ENCODE peak calls at places on chromosomes 2 and 18, in four cellular contexts. D is HL-60, T is K562, L is GM12878. G is an unnamed sample.

GRCh38 chr2:46116616-46117015 is 180.6 kb upstream of the EPAS1 start:
- DNase-seq in D (no peak), T (no peak), L (no peak), G (no peak)

GRCh38 chr2:168178925-168179324 is 68.5 kb downstream of the STK39 start:
- DNase-seq in D (no peak), T (no peak), L (no peak), G (no peak)

GRCh38 chr2:181937473-181937872 is 45.9 kb downstream of the ITPRID2 start:
- DNase-seq in D (peak), T (no peak), L (no peak), G (no peak)

GRCh38 chr2:25426326-25426725 is 84.6 kb upstream of the DNMT3A start:
- DNase-seq in D (no peak), T (no peak), L (no peak), G (no peak)

GRCh38 chr2:170509460-170510193 is 205.5 kb upstream of the SP5 start:
- DNase-seq in D (no peak), T (no peak), L (peak), G (no peak)

GRCh38 chr2:30979822-30980245 is 158.4 kb downstream of the GALNT14 start:
- DNase-seq in D (no peak), T (no peak), L (no peak), G (no peak)

GRCh38 chr2:25453199-25453903 is 111.6 kb upstream of the DNMT3A start:
- DNase-seq in D (no peak), T (no peak), L (peak), G (peak)

GRCh38 chr2:227322530-227323190 is 2.4 kb upstream of the MFF start:
- DNase-seq in D (no peak), T (peak), L (no peak), G (no peak)

GRCh38 chr18:57780318-57781127 is 22.6 kb downstream of the ATP8B1 start:
- DNase-seq in D (no peak), T (peak), L (peak), G (no peak)

GRCh38 chr2:62054029-62054791 is 141.7 kb upstream of the B3GNT2 start:
- DNase-seq in D (no peak), T (no peak), L (no peak), G (no peak)

GRCh38 chr2:142536964-142537363 is 340.5 kb upstream of the KYNU start:
- DNase-seq in D (no peak), T (no peak), L (no peak), G (no peak)

GRCh38 chr2:102724553-102724952 is 37.3 kb upstream of the TMEM182 start:
- DNase-seq in D (no peak), T (no peak), L (no peak), G (no peak)

GRCh38 chr18:24918257-24918656 is 433.7 kb downstream of the ZNF521 start:
- DNase-seq in D (no peak), T (no peak), L (no peak), G (no peak)

GRCh38 chr2:227414846-227415245 is 27.1 kb upstream of the SCYGR1 start:
- DNase-seq in D (no peak), T (no peak), L (no peak), G (no peak)

DNA sequence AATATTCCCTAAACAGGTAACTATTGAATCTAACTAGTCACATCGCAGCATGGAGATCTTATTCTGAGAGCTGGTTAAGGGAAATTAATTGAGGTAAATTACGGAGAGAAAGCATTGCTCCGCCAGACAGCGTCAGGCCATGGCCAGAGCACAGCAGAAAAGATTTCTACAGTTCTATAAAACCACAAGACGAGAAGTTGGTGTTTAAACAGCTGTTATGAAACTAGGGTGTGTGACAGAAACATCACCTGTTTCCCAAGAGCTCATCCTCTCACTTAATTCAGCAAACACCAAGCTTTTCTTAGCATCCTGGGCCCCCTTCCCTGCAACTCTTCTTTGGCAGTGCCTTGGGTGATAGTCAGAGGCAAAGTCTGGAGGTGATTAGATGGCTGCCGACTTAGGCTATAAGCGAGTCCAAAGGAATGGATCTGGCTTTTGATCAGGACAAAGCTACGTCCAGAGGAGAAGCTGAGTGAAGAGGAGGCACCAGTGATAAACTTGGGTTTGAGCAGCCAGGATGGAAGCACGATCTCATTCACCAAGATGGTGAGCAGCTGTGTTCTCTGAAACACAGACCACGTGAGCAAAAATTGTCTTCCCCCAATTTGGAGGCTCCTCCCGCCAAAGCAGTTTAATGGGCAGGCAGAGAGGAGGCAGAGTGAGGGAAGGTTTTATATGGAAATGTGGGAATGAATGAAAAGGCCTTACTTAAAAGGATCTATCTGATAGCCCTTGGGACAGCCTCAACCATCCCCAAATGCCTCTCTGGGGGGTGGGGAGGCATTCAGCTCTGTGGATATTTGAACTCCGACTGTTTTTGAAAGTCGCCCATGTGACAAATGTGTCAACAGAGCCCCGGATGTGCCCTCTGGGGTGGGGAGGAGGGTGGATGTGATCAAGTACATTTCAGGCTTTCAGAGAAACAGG is 57.8 kb downstream of the PKDCC start:
- DNase-seq in D (no peak), T (no peak), L (peak), G (no peak)
- TF ChIP-seq SPI1 in D (peak), T (no peak), L (peak), G (peak)

GRCh38 chr2:1405967-1406366 is 7.3 kb upstream of the TPO start:
- DNase-seq in D (no peak), T (no peak), L (no peak), G (no peak)

GRCh38 chr2:1403565-1403964 is 9.7 kb upstream of the TPO start:
- DNase-seq in D (no peak), T (no peak), L (no peak), G (no peak)

GRCh38 chr2:1407950-1408695 is 5.1 kb upstream of the TPO start:
- DNase-seq in D (no peak), T (no peak), L (no peak), G (no peak)

GRCh38 chr2:1406434-1406833 is 6.8 kb upstream of the TPO start:
- DNase-seq in D (no peak), T (no peak), L (no peak), G (no peak)

DNA sequence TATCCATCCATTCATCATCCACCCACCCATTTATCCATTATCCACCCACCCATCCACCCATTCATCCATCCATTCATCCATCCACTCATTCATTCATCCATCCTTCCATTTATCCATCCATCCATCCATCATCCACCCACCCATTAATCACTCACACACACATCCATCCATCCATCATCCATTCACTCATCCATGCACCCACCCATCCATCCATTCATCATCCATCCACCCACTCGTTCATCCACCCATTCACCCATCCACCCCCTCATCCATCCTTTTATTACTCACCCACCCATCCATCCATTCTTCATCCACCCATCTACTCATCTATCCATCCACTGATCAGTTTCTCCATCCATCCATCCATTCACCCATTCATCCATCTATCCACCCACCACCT is 8.1 kb upstream of the TPO start:
- DNase-seq in D (no peak), T (no peak), L (no peak), G (no peak)
- TF ChIP-seq SPI1 in D (no peak), T (no peak), L (no peak), G (no peak)

GRCh38 chr2:205948883-205949282 is 137.1 kb downstream of the INO80D start:
- DNase-seq in D (no peak), T (no peak), L (no peak), G (no peak)

GRCh38 chr2:205947621-205948495 is 138.1 kb downstream of the INO80D start:
- DNase-seq in D (peak), T (peak), L (no peak), G (peak)

GRCh38 chr2:205948496-205948837 is 137.5 kb downstream of the INO80D start:
- DNase-seq in D (no peak), T (no peak), L (no peak), G (no peak)

DNA sequence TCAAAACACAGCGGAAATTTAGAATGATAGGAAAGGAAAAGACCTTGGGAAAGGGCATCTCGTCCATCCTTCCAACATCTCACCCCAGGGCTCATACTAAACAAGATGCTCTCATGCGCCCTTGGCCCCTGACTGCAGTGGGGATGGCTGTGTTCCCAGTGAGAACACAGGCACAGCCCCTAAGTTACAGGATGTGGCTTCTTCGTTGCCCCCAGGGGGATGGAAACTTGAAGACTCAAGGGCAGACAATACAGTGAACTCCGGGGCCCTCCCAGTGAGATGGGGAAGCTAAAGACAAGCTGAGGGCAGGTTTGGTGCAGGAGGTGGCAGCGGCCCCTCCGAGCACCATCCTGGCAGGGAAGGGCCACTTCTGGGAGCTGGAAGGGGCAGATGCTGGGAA is 139.7 kb downstream of the INO80D start:
- DNase-seq in D (no peak), T (no peak), L (no peak), G (no peak)
- TF ChIP-seq SPI1 in D (no peak), T (no peak), L (no peak), G (no peak)

GRCh38 chr2:149034406-149034805 is 4.1 kb upstream of the LYPD6B start:
- DNase-seq in D (no peak), T (no peak), L (no peak), G (no peak)

GRCh38 chr2:149037851-149038250 is 648 bp upstream of the LYPD6B start:
- DNase-seq in D (no peak), T (peak), L (no peak), G (no peak)

GRCh38 chr2:149031396-149031795 is 7.1 kb upstream of the LYPD6B start:
- DNase-seq in D (no peak), T (no peak), L (no peak), G (no peak)

GRCh38 chr2:149036507-149037293 is 1.8 kb upstream of the LYPD6B start:
- DNase-seq in D (no peak), T (no peak), L (no peak), G (no peak)

DNA sequence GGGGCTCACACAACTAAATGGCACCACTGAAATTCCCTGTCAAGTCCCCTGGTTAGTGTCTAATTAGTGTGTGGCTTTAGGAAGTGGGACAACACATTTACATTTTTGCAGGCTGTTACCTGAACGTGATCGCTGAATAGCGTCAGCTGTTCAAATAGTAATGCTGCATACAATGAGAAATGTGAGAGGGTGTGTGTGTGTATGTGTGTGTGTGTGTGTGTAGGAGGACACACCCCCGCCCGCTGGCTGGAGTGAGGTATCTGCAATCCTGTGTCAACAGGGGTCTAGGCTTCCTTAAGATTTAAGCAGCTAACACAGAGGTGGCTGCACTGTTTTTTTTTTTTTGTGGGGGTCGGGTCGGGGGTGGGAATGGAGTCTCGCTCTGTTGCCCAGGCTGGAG is 4.8 kb upstream of the LYPD6B start:
- DNase-seq in D (no peak), T (no peak), L (no peak), G (no peak)
- TF ChIP-seq SPI1 in D (no peak), T (no peak), L (no peak), G (no peak)

DNA sequence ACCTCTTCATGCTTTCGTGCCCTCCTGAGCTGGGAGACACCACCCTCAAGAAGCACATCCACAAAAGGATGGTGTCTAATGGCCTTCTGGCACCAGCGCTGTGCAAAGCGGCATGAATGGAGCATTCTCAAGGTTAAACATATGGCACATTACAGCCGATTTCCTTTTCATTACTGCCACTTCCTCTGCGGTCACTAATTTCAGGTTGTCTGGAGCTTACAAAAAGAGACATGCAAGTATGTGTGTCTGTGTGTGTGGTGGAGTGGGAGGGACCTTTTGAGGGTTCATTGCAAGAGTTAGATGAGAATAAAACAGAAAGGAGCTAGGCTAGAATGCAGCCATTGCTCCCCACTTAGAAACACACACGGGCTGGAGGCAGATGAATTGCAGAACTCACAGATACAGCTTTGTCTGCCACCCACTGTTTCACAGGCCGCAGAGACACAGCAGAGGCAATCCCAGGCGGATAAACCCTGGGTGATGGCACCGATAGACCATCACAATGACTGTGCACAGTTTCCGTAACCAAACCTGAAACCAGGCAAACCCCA is 76.0 kb downstream of the TGIF1 start:
- DNase-seq in D (peak), T (peak), L (peak), G (peak)
- TF ChIP-seq SPI1 in D (peak), T (peak), L (peak), G (peak)

DNA sequence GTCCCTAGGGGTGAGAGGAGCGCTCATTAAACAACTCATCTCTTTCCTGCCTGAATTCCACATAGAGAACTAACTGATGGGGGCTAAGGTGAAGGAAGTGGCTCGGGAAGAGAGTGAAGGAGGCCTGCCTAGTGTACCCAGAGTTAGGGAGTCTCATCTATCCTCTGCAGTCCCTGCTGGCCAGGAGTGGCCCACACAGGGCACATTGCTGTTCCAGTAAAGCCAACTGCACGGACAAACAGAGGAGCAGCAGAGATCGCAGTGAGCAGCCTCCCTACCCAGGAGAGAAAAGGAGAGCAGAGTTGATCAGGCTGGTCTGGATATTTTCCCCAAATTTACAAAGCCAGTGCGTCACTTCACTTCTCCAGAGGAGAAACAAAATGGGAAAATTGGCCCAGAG is 16.9 kb upstream of the FN1 start:
- DNase-seq in D (no peak), T (peak), L (no peak), G (no peak)
- TF ChIP-seq SPI1 in D (no peak), T (no peak), L (no peak), G (no peak)

DNA sequence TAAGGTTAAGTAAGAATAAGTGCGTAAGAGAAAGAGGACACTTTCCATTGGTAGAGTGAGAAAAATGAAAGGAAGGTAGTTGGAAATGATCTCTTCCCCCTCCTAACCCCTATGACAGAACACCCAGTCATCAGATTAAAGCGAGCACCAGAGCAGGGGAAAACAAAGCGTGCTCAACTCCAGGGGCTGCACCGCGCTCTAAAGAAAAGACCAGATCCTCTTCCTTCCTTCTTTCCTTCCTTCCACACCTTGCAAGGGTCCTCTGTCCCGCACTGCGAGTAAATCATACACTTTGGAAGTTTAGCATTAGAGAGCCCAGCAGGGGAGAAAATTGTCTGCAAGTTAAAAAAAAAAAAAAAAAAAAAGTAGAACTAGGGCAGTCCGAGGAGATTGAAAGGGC is 931 bp upstream of the CDH7 start:
- DNase-seq in D (no peak), T (no peak), L (no peak), G (no peak)
- TF ChIP-seq SPI1 in D (no peak), T (no peak), L (no peak), G (no peak)

G was measured in GM12891.